ENCODE peak calls at places on chromosomes 13 and 19, in eight cellular contexts. E is breast epithelium, F is AG09319, Z is cardiac fibroblast, Q is thoracic aorta, L is osteoblast, H is BJ, G is dorsolateral prefrontal cortex. W is an unnamed sample.

GRCh38 chr19:3919793-3920192 is 13.1 kb upstream of the NMRK2 start:
- DNase-seq in E (no peak), F (no peak), Z (no peak), Q (no peak), L (peak; percentile 9), H (no peak), G (no peak), W (no peak)

GRCh38 chr13:64069892-64070291 is 2654.2 kb upstream of the PCDH20 start:
- DNase-seq in E (no peak), F (no peak), Z (no peak), Q (no peak), L (no peak), H (no peak), G (no peak), W (no peak)

GRCh38 chr19:34489175-34489574 is 7.6 kb downstream of the WTIP start:
- DNase-seq in E (no peak), F (no peak), Z (no peak), Q (no peak), L (peak; percentile 61), H (no peak), G (no peak), W (no peak)

GRCh38 chr19:33502991-33503790 is 18.4 kb downstream of the PEPD start:
- DNase-seq in E (no peak), F (no peak), Z (no peak), Q (no peak), L (peak; percentile 74), H (no peak), G (peak; percentile 15), W (no peak)

GRCh38 chr19:49149652-49150105 is 5.5 kb downstream of the HRC start:
- DNase-seq in E (peak; percentile 50), F (no peak), Z (peak; percentile 87), Q (no peak), L (peak; percentile 94), H (no peak), G (peak; percentile 62), W (no peak)

GRCh38 chr19:30360378-30361106 is 11.6 kb upstream of the ZNF536 start:
- DNase-seq in E (no peak), F (no peak), Z (no peak), Q (no peak), L (peak; percentile 73), H (no peak), G (no peak), W (no peak)

GRCh38 chr19:13401388-13401787 is 104.9 kb downstream of the CACNA1A start:
- DNase-seq in E (no peak), F (no peak), Z (peak; percentile 76), Q (no peak), L (peak; percentile 64), H (no peak), G (no peak), W (peak; percentile 14)

GRCh38 chr19:16750081-16750480 is 30.4 kb downstream of the NWD1 start:
- DNase-seq in E (no peak), F (no peak), Z (no peak), Q (no peak), L (no peak), H (no peak), G (no peak), W (no peak)

GRCh38 chr19:1316466-1316865 is 30.8 kb downstream of the EFNA2 start:
- DNase-seq in E (no peak), F (no peak), Z (no peak), Q (no peak), L (no peak), H (no peak), G (no peak), W (no peak)

GRCh38 chr19:30225615-30226463 is 146.3 kb upstream of the ZNF536 start:
- DNase-seq in E (no peak), F (no peak), Z (no peak), Q (no peak), L (no peak), H (no peak), G (no peak), W (no peak)

GRCh38 chr13:70253834-70254233 is 145.6 kb upstream of the KLHL1 start:
- DNase-seq in E (no peak), F (no peak), Z (no peak), Q (no peak), L (no peak), H (no peak), G (no peak), W (no peak)

GRCh38 chr19:41708481-41708880 is at the start of gene CEACAM5:
- DNase-seq in E (no peak), F (no peak), Z (no peak), Q (no peak), L (no peak), H (no peak), G (no peak), W (no peak)

DNA sequence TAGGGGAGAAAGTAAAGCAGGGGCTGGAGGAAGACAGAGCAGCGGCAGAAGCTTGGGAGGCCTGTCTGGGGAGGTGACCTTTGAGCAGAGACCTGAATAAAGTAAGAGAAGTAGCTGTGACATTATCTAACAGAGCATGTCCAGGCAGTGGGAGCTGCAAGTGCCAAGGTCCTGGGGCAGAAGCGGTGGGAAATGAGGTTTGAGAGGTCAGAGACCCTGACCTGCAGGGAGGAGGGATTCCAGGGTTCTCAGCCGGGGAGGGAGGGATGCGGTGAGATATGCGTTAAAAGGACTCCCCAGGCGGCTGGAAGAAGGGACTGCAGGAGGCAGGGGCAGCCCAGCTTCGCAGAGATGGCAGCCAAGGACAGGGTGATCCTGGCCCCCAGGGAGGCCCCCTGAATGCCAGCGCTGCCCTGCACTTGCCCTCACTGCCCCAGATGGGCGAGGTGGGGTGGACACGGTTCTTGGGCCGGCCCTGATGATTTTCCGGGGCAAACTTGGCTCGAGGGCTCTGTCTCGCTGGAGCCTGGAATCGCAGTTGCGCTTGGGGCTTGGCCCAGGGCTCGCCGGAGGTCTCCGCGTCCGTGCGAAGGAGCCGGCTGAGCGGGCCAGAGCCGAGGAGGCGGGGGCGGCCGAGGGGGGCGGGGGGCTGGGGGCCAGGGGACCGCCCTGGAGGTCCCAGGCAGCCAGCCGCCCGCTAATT is 3.2 kb downstream of the CRLF1 start:
- DNase-seq in E (no peak), F (no peak), Z (peak; percentile 29), Q (no peak), L (peak; percentile 91), H (no peak), G (no peak), W (peak; percentile 40)
- TF ChIP-seq CTCF in E (no peak), F (peak; percentile 26), Z (peak; percentile 48), Q (peak; percentile 40), L (no peak), H (peak; percentile 31), G (no peak), W (peak; percentile 23)

GRCh38 chr13:48748681-48749080 is 95.0 kb downstream of the CYSLTR2 start:
- DNase-seq in E (no peak), F (no peak), Z (peak; percentile 28), Q (no peak), L (no peak), H (no peak), G (no peak), W (no peak)

GRCh38 chr13:48749144-48749543 is 95.4 kb downstream of the CYSLTR2 start:
- DNase-seq in E (no peak), F (no peak), Z (peak; percentile 81), Q (no peak), L (no peak), H (no peak), G (no peak), W (no peak)

GRCh38 chr13:48746816-48747215 is 93.1 kb downstream of the CYSLTR2 start:
- DNase-seq in E (no peak), F (no peak), Z (no peak), Q (no peak), L (no peak), H (no peak), G (no peak), W (no peak)

GRCh38 chr13:48750588-48751383 is 97.1 kb downstream of the CYSLTR2 start:
- DNase-seq in E (no peak), F (no peak), Z (peak; percentile 49), Q (no peak), L (no peak), H (no peak), G (no peak), W (no peak)

GRCh38 chr13:48749699-48750473 is 96.2 kb downstream of the CYSLTR2 start:
- DNase-seq in E (no peak), F (peak; percentile 69), Z (peak; percentile 100), Q (peak; percentile 75), L (peak; percentile 91), H (peak; percentile 77), G (peak; percentile 63), W (peak; percentile 93)
- TF ChIP-seq CTCF in E (no peak), F (peak; percentile 72), Z (peak; percentile 60), Q (peak; percentile 47), L (peak; percentile 73), H (peak; percentile 69), G (peak; percentile 62), W (no peak)

GRCh38 chr19:15280048-15280725 is 47.9 kb upstream of the EPHX3 start:
- DNase-seq in E (no peak), F (no peak), Z (no peak), Q (no peak), L (no peak), H (no peak), G (no peak), W (no peak)

GRCh38 chr19:15283141-15283885 is 49.0 kb downstream of the BRD4 start:
- DNase-seq in E (no peak), F (peak; percentile 59), Z (peak; percentile 69), Q (peak; percentile 63), L (no peak), H (no peak), G (no peak), W (peak; percentile 50)

GRCh38 chr19:15279326-15279904 is 47.2 kb upstream of the EPHX3 start:
- DNase-seq in E (no peak), F (no peak), Z (no peak), Q (no peak), L (no peak), H (no peak), G (no peak), W (no peak)

GRCh38 chr19:15282311-15282705 is 50.0 kb downstream of the BRD4 start:
- DNase-seq in E (no peak), F (no peak), Z (no peak), Q (no peak), L (no peak), H (no peak), G (no peak), W (no peak)

DNA sequence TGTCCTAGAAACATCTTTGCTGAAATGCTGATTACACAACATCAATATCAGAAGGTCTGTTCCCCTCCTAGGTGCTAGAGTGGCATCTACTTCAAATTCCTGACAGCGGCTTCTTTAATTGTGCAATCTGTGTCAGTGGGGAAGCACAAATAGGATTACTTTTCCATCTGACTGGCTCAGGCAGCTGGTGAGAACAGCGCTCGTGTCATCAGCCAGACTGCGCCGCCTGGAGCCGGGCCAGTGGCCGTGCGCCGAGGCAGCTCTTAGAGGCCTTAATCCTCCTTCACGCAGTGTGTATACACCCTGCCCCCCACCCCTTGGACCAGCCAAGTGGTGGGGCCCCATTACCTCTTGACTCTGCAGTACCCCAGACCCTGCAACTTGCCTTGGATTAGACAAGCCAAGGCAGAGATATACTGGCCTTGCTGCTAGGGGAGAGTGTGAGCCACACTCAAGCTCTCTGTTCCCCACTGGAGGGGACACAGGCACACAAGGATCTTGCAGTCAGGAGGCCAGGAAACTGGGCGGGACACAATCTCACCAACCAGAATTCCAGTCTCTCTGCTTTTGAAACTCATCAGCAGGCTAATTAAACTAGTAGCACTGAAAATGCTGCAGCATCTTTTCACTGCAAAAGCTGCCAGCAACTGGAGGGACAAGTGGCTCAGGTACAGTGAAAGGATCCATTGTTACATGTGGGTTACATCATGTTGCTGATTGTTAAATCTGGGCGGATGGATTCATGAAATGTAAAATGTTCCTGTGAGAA is 48.9 kb upstream of the EPHX3 start:
- DNase-seq in E (peak; percentile 69), F (no peak), Z (peak; percentile 86), Q (no peak), L (peak; percentile 90), H (no peak), G (peak; percentile 80), W (no peak)
- TF ChIP-seq CTCF in E (no peak), F (peak; percentile 16), Z (peak; percentile 25), Q (peak; percentile 31), L (peak; percentile 16), H (peak; percentile 46), G (peak; percentile 40), W (no peak)

GRCh38 chr19:58499021-58499927 is 12.5 kb downstream of the SLC27A5 start:
- DNase-seq in E (peak; percentile 99), F (peak; percentile 98), Z (peak; percentile 99), Q (peak; percentile 99), L (peak; percentile 98), H (peak; percentile 93), G (peak; percentile 99), W (peak; percentile 100)
- TF ChIP-seq CTCF in E (peak; percentile 36), F (peak; percentile 41), Z (peak; percentile 50), Q (peak; percentile 13), L (peak; percentile 29), H (peak; percentile 57), G (peak; percentile 42), W (no peak)